ENCODE peak calls at places on chromosomes 5 and 9, in six cellular contexts. J is nephron progenitor cell; E is NCI-H460; V is stimulated activated CD4-positive, alpha-beta T cell treated with anti-CD3 and anti-CD28 coated beads, Interleukin-12 subunit alpha, Interleukin-12 subunit beta, amount 100 ng/mL, for 4 hours; Z is cerebellum; A is brain microvascular endothelial cell. I is an unnamed sample.

GRCh38 chr5:179475211-179475840 is 75.0 kb upstream of the RUFY1 start:
- DNase-seq in J (peak), E (no peak), V (no peak), Z (no peak), A (peak), I (no peak)

GRCh38 chr9:131752231-131752884 is 12.5 kb upstream of the RAPGEF1 start:
- DNase-seq in J (no peak), E (no peak), V (no peak), Z (no peak), A (no peak), I (no peak)

GRCh38 chr9:137951107-137951506 is 73.5 kb downstream of the CACNA1B start:
- DNase-seq in J (no peak), E (no peak), V (no peak), Z (no peak), A (no peak), I (no peak)

GRCh38 chr5:172740483-172741205 is 30.4 kb downstream of the DUSP1 start:
- DNase-seq in J (no peak), E (no peak), V (no peak), Z (no peak), A (peak), I (no peak)

GRCh38 chr5:666816-667498 is 26.2 kb downstream of the TPPP start:
- DNase-seq in J (no peak), E (no peak), V (no peak), Z (no peak), A (no peak), I (no peak)

GRCh38 chr5:89703799-89704198 is 705.8 kb downstream of the CETN3 start:
- DNase-seq in J (peak), E (no peak), V (no peak), Z (no peak), A (no peak), I (peak)

GRCh38 chr9:14292181-14292773 is 21.7 kb downstream of the NFIB start:
- DNase-seq in J (no peak), E (no peak), V (no peak), Z (no peak), A (no peak), I (no peak)

GRCh38 chr5:172453986-172454354 is 355 bp downstream of the SH3PXD2B start:
- DNase-seq in J (peak), E (no peak), V (no peak), Z (no peak), A (no peak), I (no peak)

GRCh38 chr5:150516011-150516410 is 8.1 kb downstream of the NDST1 start:
- DNase-seq in J (no peak), E (peak), V (no peak), Z (no peak), A (peak), I (no peak)

GRCh38 chr5:147509710-147510651 is at the start of gene DPYSL3:
- DNase-seq in J (peak), E (peak), V (no peak), Z (peak), A (peak), I (peak)

GRCh38 chr5:91007251-91007650 is 375.9 kb downstream of the ARRDC3 start:
- DNase-seq in J (no peak), E (no peak), V (no peak), Z (no peak), A (no peak), I (no peak)

GRCh38 chr9:86547596-86547995 is 193.4 kb upstream of the TUT7 start:
- DNase-seq in J (no peak), E (no peak), V (no peak), Z (no peak), A (no peak), I (peak)

GRCh38 chr5:32780508-32780919 is 69.4 kb downstream of the NPR3 start:
- DNase-seq in J (no peak), E (no peak), V (no peak), Z (no peak), A (no peak), I (no peak)

GRCh38 chr5:1507961-1508678 is 15.6 kb downstream of the LPCAT1 start:
- DNase-seq in J (no peak), E (no peak), V (no peak), Z (no peak), A (no peak), I (no peak)

GRCh38 chr9:84266087-84266561 is 74.4 kb downstream of the SLC28A3 start:
- DNase-seq in J (no peak), E (no peak), V (no peak), Z (no peak), A (no peak), I (no peak)

GRCh38 chr5:68522863-68523262 is 307.3 kb downstream of the PIK3R1 start:
- DNase-seq in J (no peak), E (no peak), V (no peak), Z (no peak), A (no peak), I (no peak)

GRCh38 chr9:37549527-37549926 is 26.7 kb downstream of the FBXO10 start:
- DNase-seq in J (no peak), E (no peak), V (no peak), Z (no peak), A (no peak), I (no peak)

GRCh38 chr9:107933042-107933441 is 443.5 kb upstream of the KLF4 start:
- DNase-seq in J (no peak), E (no peak), V (no peak), Z (no peak), A (peak), I (no peak)

GRCh38 chr5:152331006-152331405 is 74.1 kb downstream of the NMUR2 start:
- DNase-seq in J (no peak), E (no peak), V (no peak), Z (no peak), A (no peak), I (no peak)

GRCh38 chr5:131654309-131654708 is 19.3 kb upstream of the RAPGEF6 start:
- DNase-seq in J (no peak), E (no peak), V (no peak), Z (no peak), A (no peak), I (no peak)

GRCh38 chr5:95222836-95223235 is 62.1 kb downstream of the MCTP1 start:
- DNase-seq in J (no peak), E (no peak), V (no peak), Z (no peak), A (no peak), I (no peak)

GRCh38 chr9:95874303-95874988 is 1.0 kb upstream of the ERCC6L2 start:
- DNase-seq in J (no peak), E (no peak), V (no peak), Z (peak), A (no peak), I (no peak)

GRCh38 chr5:145536133-145536532 is 299.0 kb downstream of the PRELID2 start:
- DNase-seq in J (no peak), E (no peak), V (no peak), Z (no peak), A (no peak), I (no peak)

GRCh38 chr5:62112689-62113220 is 193.3 kb upstream of the KIF2A start:
- DNase-seq in J (no peak), E (no peak), V (no peak), Z (no peak), A (no peak), I (peak)

GRCh38 chr5:38831909-38832308 is 13.9 kb upstream of the OSMR start:
- DNase-seq in J (peak), E (no peak), V (no peak), Z (no peak), A (peak), I (no peak)

GRCh38 chr5:59767753-59768159 is 125.8 kb downstream of the PDE4D start:
- DNase-seq in J (no peak), E (no peak), V (no peak), Z (no peak), A (no peak), I (peak)

GRCh38 chr5:179953934-179954833 is 46.5 kb upstream of the TBC1D9B start:
- DNase-seq in J (no peak), E (no peak), V (no peak), Z (no peak), A (no peak), I (no peak)

GRCh38 chr5:144332265-144332664 is 161.6 kb downstream of the KCTD16 start:
- DNase-seq in J (no peak), E (no peak), V (no peak), Z (no peak), A (no peak), I (no peak)

GRCh38 chr5:168667301-168667859 is 88.2 kb upstream of the PANK3 start:
- DNase-seq in J (no peak), E (no peak), V (no peak), Z (no peak), A (no peak), I (no peak)

GRCh38 chr9:117120061-117120460 is 294.8 kb downstream of the ASTN2 start:
- DNase-seq in J (no peak), E (no peak), V (no peak), Z (no peak), A (no peak), I (no peak)

GRCh38 chr9:94656190-94656589 is 16.9 kb upstream of the FBP1 start:
- DNase-seq in J (no peak), E (no peak), V (peak), Z (no peak), A (no peak), I (no peak)

GRCh38 chr9:88535932-88536324 is 950 bp downstream of the NXNL2 start:
- DNase-seq in J (no peak), E (no peak), V (no peak), Z (no peak), A (no peak), I (no peak)

GRCh38 chr5:180825768-180826525 is 23.3 kb upstream of the MGAT1 start:
- DNase-seq in J (no peak), E (no peak), V (no peak), Z (no peak), A (peak), I (peak)

GRCh38 chr5:36722913-36723312 is 116.5 kb downstream of the SLC1A3 start:
- DNase-seq in J (no peak), E (no peak), V (no peak), Z (no peak), A (peak), I (no peak)

GRCh38 chr9:89501311-89501898 is 3.5 kb upstream of the SEMA4D start:
- DNase-seq in J (no peak), E (no peak), V (no peak), Z (no peak), A (no peak), I (no peak)